ENCODE peak calls at places on chromosomes 13 and 19, in seven cellular contexts. D is Peyer's patch, E is cardiac muscle cell, N is tibial nerve, C is epithelial cell of proximal tubule, H is AG04450, A is fibroblast of lung. Q is an unnamed sample.

GRCh38 chr13:91247768-91248167 is 99.7 kb upstream of the MIR17HG start:
- DNase-seq in D (no peak), N (no peak), C (no peak), A (no peak), E (no peak), H (no peak), Q (peak)

GRCh38 chr19:6103217-6103644 is 7.1 kb downstream of the RFX2 start:
- DNase-seq in E (no peak), N (peak), A (peak), H (peak), D (no peak), C (no peak), Q (peak)

GRCh38 chr19:4965061-4965460 is 3.9 kb upstream of the KDM4B start:
- DNase-seq in D (no peak), H (no peak), A (no peak), E (no peak), N (no peak), C (no peak), Q (no peak)

GRCh38 chr13:44307844-44308243 is 65.8 kb upstream of the SERP2 start:
- DNase-seq in C (no peak), E (no peak), D (no peak), N (no peak), A (no peak), H (no peak), Q (peak)

GRCh38 chr13:43159007-43159406 is 135.6 kb downstream of the DNAJC15 start:
- DNase-seq in C (no peak), A (peak), D (no peak), E (no peak), H (peak), N (no peak), Q (no peak)

GRCh38 chr19:4380254-4380727 is 20.1 kb downstream of the SH3GL1 start:
- DNase-seq in E (no peak), C (no peak), H (no peak), D (no peak), A (no peak), N (no peak), Q (peak)

GRCh38 chr19:34282611-34283519 is 28.5 kb downstream of the GARRE1 start:
- DNase-seq in H (no peak), C (no peak), E (no peak), N (no peak), D (no peak), A (peak), Q (peak)

GRCh38 chr19:38692458-38693379 is 45.3 kb downstream of the ACTN4 start:
- DNase-seq in H (no peak), D (no peak), E (no peak), N (no peak), A (peak), C (no peak), Q (no peak)

GRCh38 chr19:17183858-17184271 is 31.3 kb upstream of the USE1 start:
- DNase-seq in N (no peak), A (no peak), E (no peak), D (no peak), C (no peak), H (no peak), Q (no peak)

GRCh38 chr19:50481351-50482149 is 4.9 kb upstream of the GARIN5A start:
- DNase-seq in N (no peak), A (no peak), D (peak), H (no peak), E (no peak), C (no peak), Q (no peak)

GRCh38 chr19:19741184-19741583 is 8.3 kb upstream of the ZNF14 start:
- DNase-seq in A (no peak), E (no peak), D (no peak), C (no peak), N (no peak), H (no peak), Q (no peak)

GRCh38 chr19:19740755-19741154 is 7.8 kb upstream of the ZNF14 start:
- DNase-seq in N (no peak), E (no peak), A (no peak), H (no peak), D (no peak), C (no peak), Q (no peak)

GRCh38 chr19:19744641-19745040 is 11.7 kb upstream of the ZNF14 start:
- DNase-seq in D (no peak), E (no peak), C (no peak), N (no peak), A (no peak), H (no peak), Q (no peak)

GRCh38 chr19:19743176-19743575 is 10.3 kb upstream of the ZNF14 start:
- DNase-seq in A (no peak), D (no peak), N (no peak), H (no peak), C (no peak), E (no peak), Q (no peak)

GRCh38 chr19:19742773-19743172 is 9.9 kb upstream of the ZNF14 start:
- DNase-seq in E (no peak), H (no peak), D (no peak), N (no peak), C (no peak), A (no peak), Q (no peak)
- TF ChIP-seq CTCF in E (no peak), H (no peak), D (no peak), N (no peak), C (no peak), A (no peak), Q (no peak)

DNA sequence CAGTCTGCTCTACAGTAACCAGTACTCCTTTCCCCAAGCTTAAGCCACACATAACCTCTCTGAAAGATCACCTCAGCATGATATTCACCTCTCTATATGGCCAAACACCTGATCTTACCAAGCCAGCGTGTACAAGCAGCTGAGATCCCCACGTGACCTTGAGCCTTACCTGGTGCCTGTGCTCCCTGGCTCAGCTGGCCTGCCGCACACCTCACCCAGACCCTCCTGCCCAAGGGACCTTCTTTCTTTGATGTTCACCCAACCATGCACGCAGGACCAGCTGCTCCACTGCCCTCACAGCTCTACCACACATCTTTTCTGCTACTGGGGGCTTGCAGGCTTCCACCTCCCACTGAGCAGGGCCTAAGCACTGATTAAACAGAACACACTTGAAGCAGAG is 9.0 kb downstream of the DHRS12 start:
- DNase-seq in C (no peak), E (no peak), A (no peak), H (no peak), D (no peak), N (no peak), Q (no peak)
- TF ChIP-seq CTCF in C (no peak), E (no peak), A (no peak), H (no peak), D (no peak), N (no peak), Q (no peak)

GRCh38 chr13:50015263-50015662 is at the start of gene KCNRG:
- DNase-seq in N (no peak), A (peak), H (no peak), D (no peak), C (no peak), E (no peak), Q (no peak)

GRCh38 chr13:50011461-50011860 is 3.8 kb upstream of the KCNRG start:
- DNase-seq in C (no peak), H (no peak), N (no peak), E (no peak), A (no peak), D (no peak), Q (no peak)

GRCh38 chr13:50015750-50016149 is 506 bp downstream of the KCNRG start:
- DNase-seq in E (no peak), D (no peak), A (no peak), N (no peak), H (no peak), C (no peak), Q (no peak)

GRCh38 chr13:50014404-50014803 is 840 bp upstream of the KCNRG start:
- DNase-seq in H (no peak), E (no peak), D (no peak), C (no peak), N (no peak), A (no peak), Q (no peak)

DNA sequence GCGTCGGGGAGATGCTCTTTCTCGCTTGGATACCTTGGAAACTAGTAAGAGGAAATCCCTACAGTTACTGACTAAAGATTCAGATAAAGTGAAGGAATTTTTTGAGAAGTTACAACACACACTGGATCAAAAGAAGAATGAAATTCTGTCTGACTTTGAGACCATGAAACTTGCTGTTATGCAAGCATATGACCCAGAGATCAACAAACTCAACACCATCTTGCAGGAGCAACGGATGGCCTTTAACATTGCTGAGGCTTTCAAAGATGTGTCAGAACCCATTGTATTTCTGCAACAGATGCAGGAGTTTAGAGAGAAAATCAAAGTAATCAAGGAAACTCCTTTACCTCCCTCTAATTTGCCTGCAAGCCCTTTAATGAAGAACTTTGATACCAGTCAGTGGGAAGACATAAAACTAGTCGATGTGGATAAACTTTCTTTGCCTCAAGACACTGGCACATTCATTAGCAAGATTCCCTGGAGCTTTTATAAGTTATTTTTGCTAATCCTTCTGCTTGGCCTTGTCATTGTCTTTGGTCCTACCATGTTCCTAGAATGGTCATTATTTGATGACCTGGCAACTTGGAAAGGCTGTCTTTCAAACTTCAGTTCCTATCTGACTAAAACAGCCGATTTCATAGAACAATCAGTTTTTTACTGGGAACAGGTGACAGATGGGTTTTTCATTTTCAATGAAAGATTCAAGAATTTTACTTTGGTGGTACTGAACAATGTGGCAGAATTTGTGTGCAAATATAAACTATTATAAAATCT is 2.7 kb upstream of the KCNRG start:
- DNase-seq in E (no peak), H (no peak), N (no peak), D (no peak), A (no peak), C (no peak), Q (no peak)
- TF ChIP-seq CTCF in E (no peak), H (no peak), N (no peak), D (no peak), A (no peak), C (no peak), Q (no peak)

DNA sequence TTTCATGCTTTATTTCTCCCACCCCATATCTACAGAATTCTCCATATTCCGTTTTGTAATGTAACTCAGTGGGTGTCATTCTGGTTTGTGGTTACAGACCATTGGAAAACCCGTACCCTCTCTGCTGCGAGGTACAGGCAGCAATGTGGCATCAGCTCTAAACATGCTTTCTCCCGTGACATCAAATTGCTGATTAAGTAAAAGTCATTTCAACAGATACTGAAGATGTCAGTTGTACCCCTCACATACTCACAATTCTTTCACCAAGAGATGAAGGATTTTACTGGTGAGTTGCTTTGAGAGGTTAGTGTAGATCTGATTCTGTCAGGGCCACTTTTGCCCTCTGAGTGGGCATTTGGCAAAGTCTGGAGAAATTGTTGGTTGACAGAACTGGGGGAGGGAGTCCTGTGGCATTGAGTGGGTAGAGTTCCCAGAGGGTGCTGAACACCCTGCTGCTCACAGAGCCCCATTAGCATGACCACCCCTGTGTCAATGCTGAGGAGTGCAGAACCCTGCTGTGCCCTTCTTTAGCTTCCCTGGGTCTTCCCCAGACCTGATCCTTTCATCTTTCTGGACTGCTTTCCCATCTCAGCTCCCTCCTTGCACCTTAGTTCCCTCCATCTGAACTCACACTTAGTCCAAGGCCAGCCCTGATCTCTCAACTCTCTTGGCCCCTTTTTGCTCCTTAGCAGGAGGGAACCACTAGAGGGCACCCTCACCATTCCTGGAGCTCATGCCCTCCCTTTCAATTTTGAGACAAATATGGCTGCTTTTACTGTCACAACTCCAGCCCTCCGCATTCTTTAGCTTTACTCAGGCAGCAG is 39.9 kb upstream of the CEACAM8 start:
- DNase-seq in E (no peak), D (no peak), C (no peak), A (peak), N (no peak), H (no peak), Q (peak)
- TF ChIP-seq CTCF in E (peak), D (no peak), C (peak), A (peak), N (peak), H (peak), Q (peak)

GRCh38 chr13:31927219-31927653 is 104.3 kb upstream of the FRY start:
- DNase-seq in H (no peak), A (no peak), D (no peak), C (no peak), N (no peak), E (no peak), Q (no peak)
- TF ChIP-seq CTCF in H (no peak), A (no peak), D (no peak), C (no peak), N (no peak), E (no peak), Q (no peak)

GRCh38 chr19:15260939-15261338 is 28.7 kb upstream of the EPHX3 start:
- DNase-seq in N (no peak), C (no peak), D (no peak), A (no peak), H (no peak), E (no peak), Q (no peak)
- TF ChIP-seq CTCF in N (peak), C (no peak), D (no peak), A (peak), H (peak), E (peak), Q (peak)

DNA sequence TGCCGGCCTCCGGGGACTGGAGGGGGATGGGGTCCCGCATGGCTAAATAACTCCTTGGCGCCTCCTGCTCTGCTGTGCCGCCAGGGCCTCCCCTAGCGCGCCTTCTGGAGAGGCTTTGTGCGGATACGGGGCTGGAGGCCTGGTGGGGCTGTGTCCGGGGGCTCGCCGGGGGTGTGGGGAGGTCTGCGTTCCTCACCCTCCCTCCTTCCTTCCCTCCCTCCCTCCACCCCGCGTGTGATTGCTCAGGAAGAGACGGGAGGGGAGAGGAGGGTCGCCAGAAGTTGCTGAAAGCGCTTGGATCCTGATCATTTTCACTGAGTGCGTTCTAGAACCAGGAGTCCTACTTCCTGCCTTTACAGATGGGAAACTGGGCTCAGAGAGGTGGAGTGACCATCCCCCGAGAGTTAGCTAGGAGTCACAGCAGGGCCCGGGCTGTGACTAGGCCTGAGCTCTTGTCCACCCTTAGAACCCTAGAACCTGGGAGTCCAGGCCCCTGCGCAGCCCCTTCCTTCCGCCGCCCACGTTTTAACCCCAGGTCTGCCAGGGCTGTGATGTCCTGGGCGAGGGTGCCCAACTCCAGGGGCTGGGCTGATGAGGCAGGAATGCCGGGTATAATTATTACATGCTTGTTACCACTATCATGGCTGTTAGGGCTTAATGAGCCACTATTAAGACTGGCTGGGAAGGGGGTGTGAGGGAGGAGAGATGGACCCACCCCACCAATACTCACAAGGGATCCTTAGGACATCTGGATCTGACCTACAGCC is 782 bp upstream of the JUND start:
- DNase-seq in H (peak), C (no peak), E (no peak), N (no peak), A (no peak), D (no peak), Q (no peak)
- TF ChIP-seq CTCF in H (peak), C (peak), E (peak), N (no peak), A (peak), D (no peak), Q (peak)

GRCh38 chr13:82758056-82758455 is 1124.2 kb downstream of the SLITRK1 start:
- DNase-seq in A (no peak), N (no peak), D (no peak), H (no peak), C (no peak), E (peak), Q (peak)
- TF ChIP-seq CTCF in A (peak), N (no peak), D (no peak), H (peak), C (peak), E (peak), Q (peak)